ENCODE peak calls at places on chromosome 12, in four cellular contexts. J, I, F and X are unnamed samples.

GRCh38 chr12:27595231-27595642 is 71.2 kb downstream of the PPFIBP1 start:
- DNase-seq in F (peak), I (peak), J (peak), X (peak)

GRCh38 chr12:41745593-41745992 is 399.1 kb downstream of the GXYLT1 start:
- DNase-seq in I (no peak), F (peak), J (no peak), X (no peak)

GRCh38 chr12:47946413-47947107 is 16.8 kb upstream of the TMEM106C start:
- DNase-seq in F (no peak), J (peak), I (no peak), X (peak)

GRCh38 chr12:113676117-113676516 is 204.4 kb upstream of the LHX5 start:
- DNase-seq in J (no peak), F (no peak), I (no peak), X (no peak)

GRCh38 chr12:87428701-87429277 is 600.4 kb downstream of the C12orf50 start:
- DNase-seq in F (no peak), J (peak), I (no peak), X (peak)

GRCh38 chr12:97308576-97309198 is 153.9 kb upstream of the RMST start:
- DNase-seq in I (peak), F (no peak), J (peak), X (peak)

GRCh38 chr12:106888348-106888970 is 67.2 kb upstream of the TMEM263 start:
- DNase-seq in F (no peak), I (no peak), J (no peak), X (no peak)

GRCh38 chr12:67594888-67595287 is 53.7 kb upstream of the DYRK2 start:
- DNase-seq in J (no peak), I (no peak), F (no peak), X (peak)

GRCh38 chr12:118166946-118167345 is 31.0 kb downstream of the PEBP1 start:
- DNase-seq in I (no peak), J (no peak), F (no peak), X (no peak)

GRCh38 chr12:45887544-45887943 is 102.8 kb downstream of the SCAF11 start:
- DNase-seq in I (no peak), J (peak), F (peak), X (no peak)

GRCh38 chr12:6606331-6607131 is 648 bp downstream of the CHD4 start:
- DNase-seq in J (no peak), I (peak), F (peak), X (peak)

GRCh38 chr12:119665164-119665929 is 2.6 kb upstream of the PRKAB1 start:
- DNase-seq in J (no peak), I (no peak), F (no peak), X (no peak)

GRCh38 chr12:54136844-54137580 is 51.8 kb downstream of the SMUG1 start:
- DNase-seq in I (no peak), F (no peak), J (no peak), X (peak)

GRCh38 chr12:121466800-121467637 is 67.1 kb downstream of the RNF34 start:
- DNase-seq in J (peak), I (peak), F (peak), X (peak)

GRCh38 chr12:121933522-121934317 is 15.3 kb downstream of the CFAP251 start:
- DNase-seq in F (peak), I (no peak), J (peak), X (peak)

GRCh38 chr12:2183556-2184541 is 131.1 kb downstream of the CACNA1C start:
- DNase-seq in F (peak), J (no peak), I (peak), X (peak)

GRCh38 chr12:93179792-93180191 is 197.9 kb upstream of the NUDT4 start:
- DNase-seq in J (no peak), F (no peak), I (no peak), X (no peak)

GRCh38 chr12:114355389-114356088 is 50.4 kb downstream of the TBX5 start:
- DNase-seq in F (peak), I (no peak), J (peak), X (peak)

GRCh38 chr12:39617887-39618286 is 1.7 kb downstream of the ABCD2 start:
- DNase-seq in F (no peak), I (no peak), J (no peak), X (no peak)

GRCh38 chr12:19893514-19893913 is 454.2 kb downstream of the AEBP2 start:
- DNase-seq in J (peak), F (no peak), I (no peak), X (peak)

GRCh38 chr12:109377139-109377685 is 29.5 kb downstream of the MYO1H start:
- DNase-seq in J (no peak), F (peak), I (no peak), X (no peak)